ENCODE peak calls at places on chromosomes 5 and 9, in ten cellular contexts. One of them, this sample, is unnamed.

GRCh38 chr5:141632650-141633049 is 4.0 kb downstream of the HDAC3 start:
- DNase-seq in NB4: no peak
- DNase-seq in heart left ventricle: no peak
- DNase-seq in HepG2: no peak
- DNase-seq in OCI-LY7: no peak
- DNase-seq in dorsolateral prefrontal cortex: peak
- DNase-seq in mucosa of descending colon: no peak
- DNase-seq in adrenal gland: no peak
- DNase-seq in epithelial cell of esophagus: no peak
- DNase-seq in esophagus muscularis mucosa: no peak
- DNase-seq in this sample: no peak

GRCh38 chr5:121182788-121183490 is 668.7 kb upstream of the FTMT start:
- DNase-seq in NB4: peak
- DNase-seq in heart left ventricle: no peak
- DNase-seq in HepG2: no peak
- DNase-seq in OCI-LY7: no peak
- DNase-seq in dorsolateral prefrontal cortex: no peak
- DNase-seq in mucosa of descending colon: no peak
- DNase-seq in adrenal gland: no peak
- DNase-seq in epithelial cell of esophagus: peak
- DNase-seq in esophagus muscularis mucosa: no peak
- DNase-seq in this sample: no peak

GRCh38 chr9:33988219-33988890 is 60.3 kb downstream of the UBAP2 start:
- DNase-seq in NB4: no peak
- DNase-seq in heart left ventricle: no peak
- DNase-seq in HepG2: no peak
- DNase-seq in OCI-LY7: no peak
- DNase-seq in dorsolateral prefrontal cortex: no peak
- DNase-seq in mucosa of descending colon: no peak
- DNase-seq in adrenal gland: no peak
- DNase-seq in epithelial cell of esophagus: peak
- DNase-seq in esophagus muscularis mucosa: no peak
- DNase-seq in this sample: no peak

GRCh38 chr9:65426231-65426630 is 141.2 kb upstream of the FOXD4L5 start:
- DNase-seq in NB4: no peak
- DNase-seq in heart left ventricle: no peak
- DNase-seq in HepG2: no peak
- DNase-seq in OCI-LY7: no peak
- DNase-seq in dorsolateral prefrontal cortex: no peak
- DNase-seq in mucosa of descending colon: no peak
- DNase-seq in adrenal gland: no peak
- DNase-seq in epithelial cell of esophagus: no peak
- DNase-seq in esophagus muscularis mucosa: no peak
- DNase-seq in this sample: no peak

GRCh38 chr5:10760033-10760975 is 730 bp downstream of the DAP start:
- DNase-seq in NB4: peak
- DNase-seq in heart left ventricle: peak
- DNase-seq in HepG2: peak
- DNase-seq in OCI-LY7: peak
- DNase-seq in dorsolateral prefrontal cortex: peak
- DNase-seq in mucosa of descending colon: no peak
- DNase-seq in adrenal gland: peak
- DNase-seq in epithelial cell of esophagus: peak
- DNase-seq in esophagus muscularis mucosa: no peak
- DNase-seq in this sample: no peak

GRCh38 chr9:114824130-114824529 is 18.3 kb upstream of the TNFSF15 start:
- DNase-seq in NB4: no peak
- DNase-seq in heart left ventricle: no peak
- DNase-seq in HepG2: no peak
- DNase-seq in OCI-LY7: no peak
- DNase-seq in dorsolateral prefrontal cortex: no peak
- DNase-seq in mucosa of descending colon: no peak
- DNase-seq in adrenal gland: no peak
- DNase-seq in epithelial cell of esophagus: no peak
- DNase-seq in esophagus muscularis mucosa: no peak
- DNase-seq in this sample: peak

GRCh38 chr5:124172389-124173003 is 573.9 kb downstream of the ZNF608 start:
- DNase-seq in NB4: no peak
- DNase-seq in heart left ventricle: no peak
- DNase-seq in HepG2: no peak
- DNase-seq in OCI-LY7: no peak
- DNase-seq in dorsolateral prefrontal cortex: no peak
- DNase-seq in mucosa of descending colon: no peak
- DNase-seq in adrenal gland: no peak
- DNase-seq in epithelial cell of esophagus: no peak
- DNase-seq in esophagus muscularis mucosa: no peak
- DNase-seq in this sample: no peak

GRCh38 chr9:130917171-130917960 is 20.8 kb upstream of the QRFP start:
- DNase-seq in NB4: no peak
- DNase-seq in heart left ventricle: no peak
- DNase-seq in HepG2: no peak
- DNase-seq in OCI-LY7: no peak
- DNase-seq in dorsolateral prefrontal cortex: no peak
- DNase-seq in mucosa of descending colon: no peak
- DNase-seq in adrenal gland: no peak
- DNase-seq in epithelial cell of esophagus: no peak
- DNase-seq in esophagus muscularis mucosa: no peak
- DNase-seq in this sample: no peak

GRCh38 chr9:129933215-129933614 is 98.0 kb downstream of the USP20 start:
- DNase-seq in NB4: no peak
- DNase-seq in heart left ventricle: no peak
- DNase-seq in HepG2: no peak
- DNase-seq in OCI-LY7: no peak
- DNase-seq in dorsolateral prefrontal cortex: no peak
- DNase-seq in mucosa of descending colon: no peak
- DNase-seq in adrenal gland: no peak
- DNase-seq in epithelial cell of esophagus: no peak
- DNase-seq in esophagus muscularis mucosa: no peak
- DNase-seq in this sample: no peak

GRCh38 chr5:22480305-22480704 is 372.8 kb downstream of the CDH12 start:
- DNase-seq in NB4: no peak
- DNase-seq in heart left ventricle: no peak
- DNase-seq in HepG2: no peak
- DNase-seq in OCI-LY7: no peak
- DNase-seq in dorsolateral prefrontal cortex: no peak
- DNase-seq in mucosa of descending colon: no peak
- DNase-seq in adrenal gland: no peak
- DNase-seq in epithelial cell of esophagus: no peak
- DNase-seq in esophagus muscularis mucosa: no peak
- DNase-seq in this sample: no peak

GRCh38 chr9:113875420-113875916 is 641 bp upstream of the ZNF618 start:
- DNase-seq in NB4: no peak
- DNase-seq in heart left ventricle: no peak
- DNase-seq in HepG2: no peak
- DNase-seq in OCI-LY7: no peak
- DNase-seq in dorsolateral prefrontal cortex: no peak
- DNase-seq in mucosa of descending colon: no peak
- DNase-seq in adrenal gland: no peak
- DNase-seq in epithelial cell of esophagus: no peak
- DNase-seq in esophagus muscularis mucosa: no peak
- DNase-seq in this sample: no peak

GRCh38 chr5:34932947-34933346 is 3.6 kb downstream of the DNAJC21 start:
- DNase-seq in NB4: no peak
- DNase-seq in heart left ventricle: no peak
- DNase-seq in HepG2: no peak
- DNase-seq in OCI-LY7: no peak
- DNase-seq in dorsolateral prefrontal cortex: no peak
- DNase-seq in mucosa of descending colon: no peak
- DNase-seq in adrenal gland: no peak
- DNase-seq in epithelial cell of esophagus: no peak
- DNase-seq in esophagus muscularis mucosa: no peak
- DNase-seq in this sample: no peak

GRCh38 chr5:50947892-50948683 is 281.7 kb downstream of the PARP8 start:
- DNase-seq in NB4: no peak
- DNase-seq in heart left ventricle: no peak
- DNase-seq in HepG2: no peak
- DNase-seq in OCI-LY7: no peak
- DNase-seq in dorsolateral prefrontal cortex: no peak
- DNase-seq in mucosa of descending colon: no peak
- DNase-seq in adrenal gland: no peak
- DNase-seq in epithelial cell of esophagus: no peak
- DNase-seq in esophagus muscularis mucosa: no peak
- DNase-seq in this sample: no peak

GRCh38 chr5:116502616-116503015 is 72.0 kb downstream of the SEMA6A start:
- DNase-seq in NB4: no peak
- DNase-seq in heart left ventricle: no peak
- DNase-seq in HepG2: no peak
- DNase-seq in OCI-LY7: no peak
- DNase-seq in dorsolateral prefrontal cortex: no peak
- DNase-seq in mucosa of descending colon: no peak
- DNase-seq in adrenal gland: peak
- DNase-seq in epithelial cell of esophagus: no peak
- DNase-seq in esophagus muscularis mucosa: no peak
- DNase-seq in this sample: no peak

GRCh38 chr5:159884917-159885620 is 31.2 kb upstream of the ADRA1B start:
- DNase-seq in NB4: no peak
- DNase-seq in heart left ventricle: no peak
- DNase-seq in HepG2: no peak
- DNase-seq in OCI-LY7: no peak
- DNase-seq in dorsolateral prefrontal cortex: no peak
- DNase-seq in mucosa of descending colon: no peak
- DNase-seq in adrenal gland: no peak
- DNase-seq in epithelial cell of esophagus: peak
- DNase-seq in esophagus muscularis mucosa: no peak
- DNase-seq in this sample: no peak

GRCh38 chr9:127181595-127182190 is 59.3 kb upstream of the ANGPTL2 start:
- DNase-seq in NB4: no peak
- DNase-seq in heart left ventricle: no peak
- DNase-seq in HepG2: no peak
- DNase-seq in OCI-LY7: no peak
- DNase-seq in dorsolateral prefrontal cortex: no peak
- DNase-seq in mucosa of descending colon: no peak
- DNase-seq in adrenal gland: no peak
- DNase-seq in epithelial cell of esophagus: no peak
- DNase-seq in esophagus muscularis mucosa: no peak
- DNase-seq in this sample: no peak
- H3K4me3 ChIP-seq in NB4: no peak
- H3K4me3 ChIP-seq in heart left ventricle: no peak
- H3K4me3 ChIP-seq in HepG2: no peak
- H3K4me3 ChIP-seq in OCI-LY7: no peak
- H3K4me3 ChIP-seq in dorsolateral prefrontal cortex: no peak
- H3K4me3 ChIP-seq in mucosa of descending colon: no peak
- H3K4me3 ChIP-seq in adrenal gland: no peak
- H3K4me3 ChIP-seq in epithelial cell of esophagus: no peak
- H3K4me3 ChIP-seq in esophagus muscularis mucosa: no peak
- H3K4me3 ChIP-seq in this sample: no peak

GRCh38 chr9:12640021-12640587 is 53.1 kb upstream of the TYRP1 start:
- DNase-seq in NB4: peak
- DNase-seq in heart left ventricle: no peak
- DNase-seq in HepG2: peak
- DNase-seq in OCI-LY7: peak
- DNase-seq in dorsolateral prefrontal cortex: no peak
- DNase-seq in mucosa of descending colon: no peak
- DNase-seq in adrenal gland: no peak
- DNase-seq in epithelial cell of esophagus: peak
- DNase-seq in esophagus muscularis mucosa: no peak
- DNase-seq in this sample: peak
- TF ChIP-seq CTCF in NB4: peak
- TF ChIP-seq CTCF in heart left ventricle: peak
- TF ChIP-seq CTCF in HepG2: peak
- TF ChIP-seq CTCF in OCI-LY7: peak
- TF ChIP-seq CTCF in dorsolateral prefrontal cortex: peak
- TF ChIP-seq CTCF in mucosa of descending colon: no peak
- TF ChIP-seq CTCF in adrenal gland: peak
- TF ChIP-seq CTCF in epithelial cell of esophagus: peak
- TF ChIP-seq CTCF in esophagus muscularis mucosa: peak
- TF ChIP-seq CTCF in this sample: peak

GRCh38 chr9:79945495-79945894 is 373.7 kb downstream of the TLE4 start:
- DNase-seq in NB4: no peak
- DNase-seq in heart left ventricle: no peak
- DNase-seq in HepG2: no peak
- DNase-seq in OCI-LY7: no peak
- DNase-seq in dorsolateral prefrontal cortex: no peak
- DNase-seq in mucosa of descending colon: no peak
- DNase-seq in adrenal gland: no peak
- DNase-seq in epithelial cell of esophagus: no peak
- DNase-seq in esophagus muscularis mucosa: no peak
- DNase-seq in this sample: no peak

GRCh38 chr9:79940919-79941318 is 369.2 kb downstream of the TLE4 start:
- DNase-seq in NB4: no peak
- DNase-seq in heart left ventricle: peak
- DNase-seq in HepG2: no peak
- DNase-seq in OCI-LY7: no peak
- DNase-seq in dorsolateral prefrontal cortex: no peak
- DNase-seq in mucosa of descending colon: no peak
- DNase-seq in adrenal gland: no peak
- DNase-seq in epithelial cell of esophagus: no peak
- DNase-seq in esophagus muscularis mucosa: no peak
- DNase-seq in this sample: no peak

GRCh38 chr9:79952401-79952800 is 380.6 kb downstream of the TLE4 start:
- DNase-seq in NB4: no peak
- DNase-seq in heart left ventricle: no peak
- DNase-seq in HepG2: no peak
- DNase-seq in OCI-LY7: no peak
- DNase-seq in dorsolateral prefrontal cortex: no peak
- DNase-seq in mucosa of descending colon: no peak
- DNase-seq in adrenal gland: no peak
- DNase-seq in epithelial cell of esophagus: no peak
- DNase-seq in esophagus muscularis mucosa: peak
- DNase-seq in this sample: no peak

GRCh38 chr9:79944991-79945390 is 373.2 kb downstream of the TLE4 start:
- DNase-seq in NB4: no peak
- DNase-seq in heart left ventricle: no peak
- DNase-seq in HepG2: no peak
- DNase-seq in OCI-LY7: no peak
- DNase-seq in dorsolateral prefrontal cortex: no peak
- DNase-seq in mucosa of descending colon: no peak
- DNase-seq in adrenal gland: no peak
- DNase-seq in epithelial cell of esophagus: no peak
- DNase-seq in esophagus muscularis mucosa: no peak
- DNase-seq in this sample: no peak

DNA sequence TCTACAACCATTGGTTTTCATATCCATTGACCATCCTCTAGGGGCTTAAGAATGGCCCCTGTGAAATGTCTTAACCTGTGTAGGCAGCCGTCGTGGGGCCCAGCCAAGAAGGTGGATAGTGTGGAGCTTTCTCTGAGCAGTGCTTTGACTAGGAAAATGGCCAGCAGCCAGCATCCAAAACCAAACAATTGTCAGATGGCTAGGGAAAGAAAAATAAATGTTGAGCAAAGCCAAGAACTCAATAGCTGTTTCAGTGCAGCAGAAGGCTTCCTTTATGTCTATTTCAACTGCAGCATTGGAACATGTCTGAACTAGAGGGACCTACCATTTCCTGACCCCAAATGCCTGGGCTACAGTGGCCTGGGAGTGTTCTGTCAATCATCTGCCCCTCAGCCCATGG is 375.0 kb downstream of the TLE4 start:
- DNase-seq in NB4: no peak
- DNase-seq in heart left ventricle: no peak
- DNase-seq in HepG2: no peak
- DNase-seq in OCI-LY7: no peak
- DNase-seq in dorsolateral prefrontal cortex: peak
- DNase-seq in mucosa of descending colon: no peak
- DNase-seq in adrenal gland: no peak
- DNase-seq in epithelial cell of esophagus: no peak
- DNase-seq in esophagus muscularis mucosa: no peak
- DNase-seq in this sample: no peak
- H3K4me3 ChIP-seq in NB4: no peak
- H3K4me3 ChIP-seq in heart left ventricle: no peak
- H3K4me3 ChIP-seq in HepG2: no peak
- H3K4me3 ChIP-seq in OCI-LY7: no peak
- H3K4me3 ChIP-seq in dorsolateral prefrontal cortex: no peak
- H3K4me3 ChIP-seq in mucosa of descending colon: no peak
- H3K4me3 ChIP-seq in adrenal gland: no peak
- H3K4me3 ChIP-seq in epithelial cell of esophagus: no peak
- H3K4me3 ChIP-seq in esophagus muscularis mucosa: no peak
- H3K4me3 ChIP-seq in this sample: no peak

GRCh38 chr5:131423056-131423455 is 159.2 kb downstream of the CDC42SE2 start:
- DNase-seq in NB4: peak
- DNase-seq in heart left ventricle: no peak
- DNase-seq in HepG2: peak
- DNase-seq in OCI-LY7: peak
- DNase-seq in dorsolateral prefrontal cortex: no peak
- DNase-seq in mucosa of descending colon: no peak
- DNase-seq in adrenal gland: no peak
- DNase-seq in epithelial cell of esophagus: no peak
- DNase-seq in esophagus muscularis mucosa: no peak
- DNase-seq in this sample: no peak
- TF ChIP-seq CTCF in NB4: peak
- TF ChIP-seq CTCF in heart left ventricle: peak
- TF ChIP-seq CTCF in HepG2: peak
- TF ChIP-seq CTCF in OCI-LY7: peak
- TF ChIP-seq CTCF in dorsolateral prefrontal cortex: peak
- TF ChIP-seq CTCF in mucosa of descending colon: no peak
- TF ChIP-seq CTCF in adrenal gland: peak
- TF ChIP-seq CTCF in epithelial cell of esophagus: peak
- TF ChIP-seq CTCF in esophagus muscularis mucosa: peak
- TF ChIP-seq CTCF in this sample: peak